ENCODE peak calls at places on chromosomes 1 and 21, in five cellular contexts. One of them, this sample, is unnamed. For H3K36me3, the result is how much of the 10 kb centered on the place peaks cover.

GRCh38 chr1:247367786-247368342 is 36.2 kb upstream of the ZNF496 start:
- DNase-seq in H1: no peak
- DNase-seq in stomach: no peak
- DNase-seq in tibial nerve: no peak
- DNase-seq in testis: no peak
- DNase-seq in this sample: no peak

GRCh38 chr1:89929467-89930063 is 65.3 kb upstream of the ZNF326 start:
- DNase-seq in H1: no peak
- DNase-seq in stomach: no peak
- DNase-seq in tibial nerve: no peak
- DNase-seq in testis: no peak
- DNase-seq in this sample: no peak

GRCh38 chr1:101298663-101299062 is 61.8 kb downstream of the S1PR1 start:
- DNase-seq in H1: no peak
- DNase-seq in stomach: no peak
- DNase-seq in tibial nerve: no peak
- DNase-seq in testis: no peak
- DNase-seq in this sample: no peak

GRCh38 chr1:204684551-204685235 is 845 bp downstream of the LRRN2 start:
- DNase-seq in H1: no peak
- DNase-seq in stomach: no peak
- DNase-seq in tibial nerve: no peak
- DNase-seq in testis: peak
- DNase-seq in this sample: no peak

GRCh38 chr1:32242341-32242851 is 4.6 kb upstream of the FAM167B start:
- DNase-seq in H1: no peak
- DNase-seq in stomach: no peak
- DNase-seq in tibial nerve: no peak
- DNase-seq in testis: peak
- DNase-seq in this sample: no peak

GRCh38 chr1:19514391-19514831 is 29.1 kb upstream of the CAPZB start:
- DNase-seq in H1: no peak
- DNase-seq in stomach: no peak
- DNase-seq in tibial nerve: peak
- DNase-seq in testis: peak
- DNase-seq in this sample: no peak

GRCh38 chr1:2949966-2950925 is 71.0 kb upstream of the ACTRT2 start:
- DNase-seq in H1: no peak
- DNase-seq in stomach: no peak
- DNase-seq in tibial nerve: no peak
- DNase-seq in testis: no peak
- DNase-seq in this sample: no peak

GRCh38 chr1:188723332-188724020 is 1754.2 kb downstream of the BRINP3 start:
- DNase-seq in H1: no peak
- DNase-seq in stomach: no peak
- DNase-seq in tibial nerve: no peak
- DNase-seq in testis: no peak
- DNase-seq in this sample: no peak

GRCh38 chr1:2498648-2499047 is 22.6 kb downstream of the PLCH2 start:
- DNase-seq in H1: no peak
- DNase-seq in stomach: no peak
- DNase-seq in tibial nerve: no peak
- DNase-seq in testis: no peak
- DNase-seq in this sample: no peak

GRCh38 chr1:25572708-25573590 is 29.5 kb downstream of the LDLRAP1 start:
- DNase-seq in H1: peak
- DNase-seq in stomach: peak
- DNase-seq in tibial nerve: no peak
- DNase-seq in testis: peak
- DNase-seq in this sample: peak

GRCh38 chr21:26794597-26795397 is 50.4 kb downstream of the ADAMTS1 start:
- DNase-seq in H1: no peak
- DNase-seq in stomach: no peak
- DNase-seq in tibial nerve: no peak
- DNase-seq in testis: no peak
- DNase-seq in this sample: no peak

GRCh38 chr1:233491953-233492627 is 121.8 kb upstream of the KCNK1 start:
- DNase-seq in H1: no peak
- DNase-seq in stomach: no peak
- DNase-seq in tibial nerve: no peak
- DNase-seq in testis: no peak
- DNase-seq in this sample: no peak

GRCh38 chr1:116853680-116854191 is 56.0 kb upstream of the PTGFRN start:
- DNase-seq in H1: peak
- DNase-seq in stomach: peak
- DNase-seq in tibial nerve: no peak
- DNase-seq in testis: no peak
- DNase-seq in this sample: peak

GRCh38 chr21:34006603-34007168 is 66.7 kb upstream of the MRPS6 start:
- DNase-seq in H1: no peak
- DNase-seq in stomach: no peak
- DNase-seq in tibial nerve: no peak
- DNase-seq in testis: no peak
- DNase-seq in this sample: no peak

GRCh38 chr1:94580367-94581115 is 39.0 kb upstream of the F3 start:
- DNase-seq in H1: no peak
- DNase-seq in stomach: no peak
- DNase-seq in tibial nerve: no peak
- DNase-seq in testis: no peak
- DNase-seq in this sample: no peak

GRCh38 chr1:93346472-93346991 is 825 bp downstream of the DR1 start:
- DNase-seq in H1: no peak
- DNase-seq in stomach: no peak
- DNase-seq in tibial nerve: no peak
- DNase-seq in testis: peak
- DNase-seq in this sample: no peak

GRCh38 chr21:25834376-25834775 is 99.6 kb downstream of the GABPA start:
- DNase-seq in H1: no peak
- DNase-seq in stomach: no peak
- DNase-seq in tibial nerve: no peak
- DNase-seq in testis: no peak
- DNase-seq in this sample: no peak

GRCh38 chr1:14842891-14843290 is 244.4 kb downstream of the KAZN start:
- DNase-seq in H1: no peak
- DNase-seq in stomach: no peak
- DNase-seq in tibial nerve: no peak
- DNase-seq in testis: no peak
- DNase-seq in this sample: no peak

GRCh38 chr1:157390646-157391045 is 161.7 kb downstream of the FCRL5 start:
- DNase-seq in H1: no peak
- DNase-seq in stomach: no peak
- DNase-seq in tibial nerve: no peak
- DNase-seq in testis: no peak
- DNase-seq in this sample: no peak

GRCh38 chr21:23694396-23694795 is 1912.9 kb downstream of the MRPL39 start:
- DNase-seq in H1: no peak
- DNase-seq in stomach: no peak
- DNase-seq in tibial nerve: no peak
- DNase-seq in testis: no peak
- DNase-seq in this sample: no peak

GRCh38 chr1:84027368-84027767 is 28.4 kb upstream of the TTLL7 start:
- DNase-seq in H1: no peak
- DNase-seq in stomach: no peak
- DNase-seq in tibial nerve: no peak
- DNase-seq in testis: no peak
- DNase-seq in this sample: no peak

GRCh38 chr21:45264146-45264918 is 23.4 kb downstream of the POFUT2 start:
- DNase-seq in H1: no peak
- DNase-seq in stomach: peak
- DNase-seq in tibial nerve: no peak
- DNase-seq in testis: peak
- DNase-seq in this sample: no peak

GRCh38 chr1:151511636-151512215 is 539 bp downstream of the CGN start:
- DNase-seq in H1: no peak
- DNase-seq in stomach: peak
- DNase-seq in tibial nerve: no peak
- DNase-seq in testis: peak
- DNase-seq in this sample: peak

GRCh38 chr1:234753979-234754378 is 144.0 kb upstream of the IRF2BP2 start:
- DNase-seq in H1: no peak
- DNase-seq in stomach: no peak
- DNase-seq in tibial nerve: no peak
- DNase-seq in testis: no peak
- DNase-seq in this sample: no peak

GRCh38 chr1:30882678-30883388 is 25.7 kb downstream of the SDC3 start:
- DNase-seq in H1: no peak
- DNase-seq in stomach: no peak
- DNase-seq in tibial nerve: no peak
- DNase-seq in testis: no peak
- DNase-seq in this sample: no peak

GRCh38 chr21:45034556-45035476 is 39.6 kb upstream of the ADARB1 start:
- DNase-seq in H1: no peak
- DNase-seq in stomach: no peak
- DNase-seq in tibial nerve: no peak
- DNase-seq in testis: no peak
- DNase-seq in this sample: no peak

DNA sequence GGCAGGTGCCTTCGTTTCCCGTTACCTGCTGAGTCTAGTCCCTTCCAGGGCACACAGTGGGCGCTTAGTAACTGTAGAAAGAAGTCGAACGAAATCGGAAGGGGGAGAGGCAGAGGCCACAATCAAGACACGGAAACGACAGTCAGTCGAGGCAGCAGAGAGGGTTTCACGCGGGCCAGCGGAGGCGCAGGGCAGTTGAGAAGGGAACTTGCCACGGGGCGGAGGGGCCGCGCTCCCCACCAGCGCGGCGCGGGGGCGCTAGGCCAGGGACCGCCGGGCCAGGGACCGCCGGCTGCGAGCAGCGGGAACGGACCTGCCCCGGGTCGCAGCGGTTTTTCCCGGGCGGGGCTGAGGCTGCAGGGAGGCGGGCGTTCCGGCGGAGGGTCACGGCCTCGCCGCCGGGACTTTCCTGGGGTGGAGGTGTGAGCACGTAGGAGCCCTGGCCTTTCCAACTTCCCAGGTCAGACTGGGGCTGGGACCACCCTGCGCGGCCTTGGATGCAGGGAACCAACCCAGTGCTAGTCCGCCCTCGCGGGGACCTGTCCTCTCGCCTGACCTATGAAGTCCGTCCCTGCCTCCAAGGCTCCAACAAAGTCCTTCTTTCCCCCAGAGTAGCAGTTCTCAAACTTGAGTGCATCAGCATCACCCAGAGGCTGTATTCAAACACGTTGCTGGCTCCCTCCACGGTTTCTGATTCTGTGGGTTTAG is 150.1 kb upstream of the FGGY start:
- DNase-seq in H1: no peak
- DNase-seq in stomach: peak
- DNase-seq in tibial nerve: peak
- DNase-seq in testis: peak
- DNase-seq in this sample: no peak
- TF ChIP-seq POLR2A in H1: no peak
- TF ChIP-seq POLR2A in stomach: no peak
- TF ChIP-seq POLR2A in tibial nerve: no peak
- TF ChIP-seq POLR2A in testis: no peak
- TF ChIP-seq POLR2A in this sample: no peak

DNA sequence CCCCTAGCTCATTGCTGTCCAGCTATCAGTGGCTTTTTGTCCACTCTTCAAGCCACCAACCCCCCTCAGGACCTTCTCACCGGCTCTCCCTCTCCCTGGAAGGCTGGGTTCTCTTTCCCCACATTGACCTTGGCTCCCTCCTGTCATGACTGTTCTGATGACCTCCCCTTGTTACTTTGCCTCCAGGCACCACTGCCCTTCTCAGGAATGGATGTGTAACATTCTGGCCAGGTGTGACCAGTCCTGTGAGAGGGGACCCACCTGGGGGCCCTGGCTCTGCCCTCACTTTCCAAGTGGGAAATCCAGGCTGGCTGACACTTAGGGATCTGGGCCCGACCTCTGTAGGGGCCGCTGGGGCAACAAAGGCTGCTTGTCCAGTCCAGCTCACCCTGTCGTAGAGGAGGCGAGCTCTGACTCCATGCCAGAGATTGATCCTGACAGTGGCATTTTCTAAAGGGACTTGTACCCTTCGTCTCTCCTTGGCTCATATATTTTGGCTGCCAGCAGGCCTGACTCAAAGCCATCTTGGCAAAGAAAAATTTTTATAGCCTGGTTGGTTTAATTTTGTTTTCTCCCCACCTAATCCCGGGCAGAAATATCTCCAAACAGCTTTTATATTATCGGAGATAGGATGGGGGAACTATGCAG is 37.9 kb upstream of the USP24 start:
- DNase-seq in H1: no peak
- DNase-seq in stomach: peak
- DNase-seq in tibial nerve: no peak
- DNase-seq in testis: no peak
- DNase-seq in this sample: no peak
- H3K4me3 ChIP-seq in H1: no peak
- H3K4me3 ChIP-seq in stomach: no peak
- H3K4me3 ChIP-seq in tibial nerve: no peak
- H3K4me3 ChIP-seq in testis: no peak
- H3K4me3 ChIP-seq in this sample: no peak

DNA sequence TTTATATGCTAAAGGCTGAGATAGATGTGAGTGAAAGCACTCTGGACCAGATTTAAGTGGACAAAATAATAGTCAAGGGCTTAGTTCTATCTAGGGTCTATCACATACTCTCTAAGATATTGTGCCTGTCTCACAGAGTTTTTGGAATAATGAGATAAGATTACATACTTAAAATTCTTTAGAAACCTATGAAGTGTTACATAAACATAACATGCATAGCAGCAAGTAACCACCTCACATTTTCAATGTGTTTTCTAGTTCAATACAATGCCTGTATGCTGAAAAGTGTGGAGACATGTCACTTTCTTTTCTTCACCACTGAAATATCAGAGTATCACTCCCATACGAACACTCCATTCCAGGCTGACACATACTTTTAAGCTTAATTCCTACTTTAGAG is 16.1 kb downstream of the SDCCAG8 start:
- DNase-seq in H1: no peak
- DNase-seq in stomach: no peak
- DNase-seq in tibial nerve: no peak
- DNase-seq in testis: no peak
- DNase-seq in this sample: no peak
- H3K36me3 ChIP-seq in H1: under half
- H3K36me3 ChIP-seq in stomach: under half
- H3K36me3 ChIP-seq in tibial nerve: under half
- H3K36me3 ChIP-seq in testis: under half
- H3K36me3 ChIP-seq in this sample: under half

DNA sequence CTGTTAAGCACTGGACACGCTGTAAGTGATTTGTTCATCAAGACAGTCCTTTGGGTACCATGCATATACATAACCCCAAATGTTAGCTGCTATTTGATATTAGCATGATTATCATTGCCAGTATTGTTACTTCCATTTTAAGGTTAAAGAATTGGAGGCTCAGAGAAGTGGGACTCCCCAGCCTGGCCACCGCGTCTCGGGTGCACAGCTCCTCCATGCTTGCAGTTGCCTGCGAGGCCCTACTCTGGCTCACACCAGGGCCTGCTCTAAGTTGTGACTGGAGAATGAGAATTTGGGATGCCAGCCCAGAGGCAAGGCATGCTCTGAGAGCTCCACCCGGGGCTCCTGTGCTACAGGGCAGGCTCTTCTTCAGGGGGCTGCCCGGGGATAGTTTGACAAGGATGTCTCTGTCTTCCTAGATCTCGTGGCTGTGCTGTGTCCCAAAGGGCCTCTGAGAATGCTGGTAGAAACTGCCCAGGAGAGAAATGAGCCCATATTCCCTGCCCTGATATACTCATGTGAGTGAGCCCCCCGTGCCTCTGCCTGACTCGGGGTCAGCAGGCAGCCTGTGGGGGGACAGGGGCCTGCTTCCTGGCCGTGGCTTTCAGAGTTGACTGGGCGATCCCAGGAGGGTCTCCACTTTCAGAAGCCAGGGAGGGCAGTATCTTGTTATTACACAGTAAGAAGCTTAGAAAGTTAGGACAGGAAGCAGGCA is 19.4 kb downstream of the PSEN2 start:
- DNase-seq in H1: no peak
- DNase-seq in stomach: no peak
- DNase-seq in tibial nerve: no peak
- DNase-seq in testis: no peak
- DNase-seq in this sample: no peak
- TF ChIP-seq POLR2A in H1: no peak
- TF ChIP-seq POLR2A in stomach: no peak
- TF ChIP-seq POLR2A in tibial nerve: no peak
- TF ChIP-seq POLR2A in testis: no peak
- TF ChIP-seq POLR2A in this sample: no peak